ENCODE peak calls at places on chromosomes 16 and 17, in four cellular contexts. A is AG09319; P is activated naive CD4-positive, alpha-beta T cell treated with anti-CD3 and anti-CD28 coated beads, Interleukin-2, amount 10 ng/mL, durations not matched to agents 7 days and 5 days; W is suprapubic skin. Y is an unnamed sample.

GRCh38 chr16:14301150-14302030 is 230.3 kb downstream of the MRTFB start:
- DNase-seq in A (no peak), P (peak; percentile 70), W (no peak), Y (no peak)

GRCh38 chr17:17181666-17182600 is 24.2 kb downstream of the PLD6 start:
- DNase-seq in A (no peak), W (no peak), P (peak; percentile 76), Y (no peak)

GRCh38 chr17:76390003-76390421 is 5.6 kb downstream of the SPHK1 start:
- DNase-seq in P (no peak), A (no peak), W (no peak), Y (no peak)

GRCh38 chr16:66427451-66427860 is 361 bp downstream of the BEAN1 start:
- DNase-seq in A (no peak), W (peak; percentile 55), P (no peak), Y (no peak)

GRCh38 chr16:9114112-9114511 is 22.7 kb downstream of the HAPSTR1 start:
- DNase-seq in A (no peak), W (no peak), P (no peak), Y (no peak)

GRCh38 chr16:11155284-11155806 is 100.7 kb downstream of the SOCS1 start:
- DNase-seq in A (no peak), P (no peak), W (no peak), Y (no peak)

GRCh38 chr17:64323774-64324173 is 60.7 kb upstream of the TEX2 start:
- DNase-seq in A (no peak), W (no peak), P (no peak), Y (no peak)

GRCh38 chr16:47197536-47198179 is 53.9 kb upstream of the NETO2 start:
- DNase-seq in P (no peak), W (no peak), A (peak; percentile 2), Y (no peak)

GRCh38 chr17:16918443-16918842 is 53.5 kb downstream of the TNFRSF13B start:
- DNase-seq in A (no peak), P (no peak), W (peak; percentile 32), Y (no peak)

GRCh38 chr17:11848330-11848729 is 148.9 kb downstream of the ZNF18 start:
- DNase-seq in A (no peak), P (no peak), W (no peak), Y (no peak)

GRCh38 chr17:1111599-1112443 is 68.0 kb downstream of the ABR start:
- DNase-seq in A (no peak), P (no peak), W (no peak), Y (no peak)

GRCh38 chr17:3765981-3766380 is 35.0 kb downstream of the ITGAE start:
- DNase-seq in A (no peak), W (no peak), P (no peak), Y (no peak)

GRCh38 chr16:89599451-89599858 is 14.0 kb upstream of the DPEP1 start:
- DNase-seq in P (peak; percentile 48), A (no peak), W (no peak), Y (no peak)

GRCh38 chr16:64370112-64370511 is 751.8 kb downstream of the CDH11 start:
- DNase-seq in A (no peak), W (no peak), P (no peak), Y (no peak)

GRCh38 chr16:1906052-1906845 is 12.0 kb downstream of the HS3ST6 start:
- DNase-seq in P (no peak), A (no peak), W (no peak), Y (no peak)

Y was measured in retinal pigment epithelial cell.